ENCODE peak calls at places on chromosomes 4 and X, in eight cellular contexts. One of them, this sample, is unnamed.

GRCh38 chr4:167290684-167291083 is 56.4 kb upstream of the SPOCK3 start:
- DNase-seq in ACHN: peak; percentile 26
- DNase-seq in GF-D8: no peak
- DNase-seq in stimulated activated CD4-positive, alpha-beta T cell treated with anti-CD3 and anti-CD28 coated beads, Interleukin-1b, Interleukin-23, amount 100 ng/mL, for 48 hours: no peak
- DNase-seq in HTR-8/SVneo: peak; percentile 12
- DNase-seq in germinal center: no peak
- DNase-seq in fibroblast of the aortic adventitia: peak; percentile 66
- DNase-seq in ureter: no peak
- DNase-seq in this sample: peak; percentile 7

GRCh38 chr4:39054497-39054896 is 7.5 kb upstream of the KLHL5 start:
- DNase-seq in HTR-8/SVneo: no peak
- DNase-seq in stimulated activated CD4-positive, alpha-beta T cell treated with anti-CD3 and anti-CD28 coated beads, Interleukin-1b, Interleukin-23, amount 100 ng/mL, for 48 hours: no peak
- DNase-seq in ureter: no peak
- DNase-seq in GF-D8: no peak
- DNase-seq in germinal center: no peak
- DNase-seq in ACHN: no peak
- DNase-seq in fibroblast of the aortic adventitia: no peak
- DNase-seq in this sample: no peak

GRCh38 chr4:78057135-78057599 is at the start of gene FRAS1:
- DNase-seq in HTR-8/SVneo: peak; percentile 3
- DNase-seq in ACHN: peak; percentile 54
- DNase-seq in germinal center: peak; percentile 19
- DNase-seq in stimulated activated CD4-positive, alpha-beta T cell treated with anti-CD3 and anti-CD28 coated beads, Interleukin-1b, Interleukin-23, amount 100 ng/mL, for 48 hours: no peak
- DNase-seq in ureter: peak; percentile 44
- DNase-seq in fibroblast of the aortic adventitia: no peak
- DNase-seq in GF-D8: no peak
- DNase-seq in this sample: no peak

GRCh38 chrX:48456628-48457027 is 13.4 kb downstream of the SLC38A5 start:
- DNase-seq in ACHN: no peak
- DNase-seq in fibroblast of the aortic adventitia: no peak
- DNase-seq in ureter: no peak
- DNase-seq in HTR-8/SVneo: no peak
- DNase-seq in GF-D8: no peak
- DNase-seq in germinal center: no peak
- DNase-seq in stimulated activated CD4-positive, alpha-beta T cell treated with anti-CD3 and anti-CD28 coated beads, Interleukin-1b, Interleukin-23, amount 100 ng/mL, for 48 hours: no peak
- DNase-seq in this sample: no peak

GRCh38 chrX:100975212-100975611 is 5.7 kb downstream of the ARL13A start:
- DNase-seq in HTR-8/SVneo: no peak
- DNase-seq in GF-D8: no peak
- DNase-seq in ACHN: no peak
- DNase-seq in fibroblast of the aortic adventitia: peak; percentile 22
- DNase-seq in stimulated activated CD4-positive, alpha-beta T cell treated with anti-CD3 and anti-CD28 coated beads, Interleukin-1b, Interleukin-23, amount 100 ng/mL, for 48 hours: no peak
- DNase-seq in ureter: no peak
- DNase-seq in germinal center: no peak
- DNase-seq in this sample: no peak

GRCh38 chrX:103586314-103586646 is 965 bp downstream of the TCEAL4 start:
- DNase-seq in germinal center: no peak
- DNase-seq in ACHN: no peak
- DNase-seq in HTR-8/SVneo: no peak
- DNase-seq in GF-D8: no peak
- DNase-seq in ureter: peak; percentile 55
- DNase-seq in fibroblast of the aortic adventitia: peak; percentile 10
- DNase-seq in stimulated activated CD4-positive, alpha-beta T cell treated with anti-CD3 and anti-CD28 coated beads, Interleukin-1b, Interleukin-23, amount 100 ng/mL, for 48 hours: no peak
- DNase-seq in this sample: no peak

GRCh38 chr4:83852085-83852451 is 316.2 kb downstream of the GPAT3 start:
- DNase-seq in GF-D8: no peak
- DNase-seq in ureter: no peak
- DNase-seq in fibroblast of the aortic adventitia: peak; percentile 71
- DNase-seq in ACHN: peak; percentile 50
- DNase-seq in germinal center: no peak
- DNase-seq in HTR-8/SVneo: no peak
- DNase-seq in stimulated activated CD4-positive, alpha-beta T cell treated with anti-CD3 and anti-CD28 coated beads, Interleukin-1b, Interleukin-23, amount 100 ng/mL, for 48 hours: no peak
- DNase-seq in this sample: peak; percentile 41

GRCh38 chrX:71533850-71534515 is 1.1 kb downstream of the OGT start:
- DNase-seq in HTR-8/SVneo: no peak
- DNase-seq in stimulated activated CD4-positive, alpha-beta T cell treated with anti-CD3 and anti-CD28 coated beads, Interleukin-1b, Interleukin-23, amount 100 ng/mL, for 48 hours: peak; percentile 49
- DNase-seq in ureter: peak; percentile 45
- DNase-seq in ACHN: peak; percentile 37
- DNase-seq in GF-D8: no peak
- DNase-seq in germinal center: peak; percentile 8
- DNase-seq in fibroblast of the aortic adventitia: peak; percentile 57
- DNase-seq in this sample: no peak

GRCh38 chrX:155334486-155335316 is at the start of gene CLIC2:
- DNase-seq in ACHN: no peak
- DNase-seq in HTR-8/SVneo: no peak
- DNase-seq in GF-D8: peak; percentile 77
- DNase-seq in ureter: no peak
- DNase-seq in stimulated activated CD4-positive, alpha-beta T cell treated with anti-CD3 and anti-CD28 coated beads, Interleukin-1b, Interleukin-23, amount 100 ng/mL, for 48 hours: peak; percentile 1
- DNase-seq in fibroblast of the aortic adventitia: peak; percentile 93
- DNase-seq in germinal center: no peak
- DNase-seq in this sample: no peak

GRCh38 chrX:30262763-30263162 is 15.8 kb downstream of the MAGEB1 start:
- DNase-seq in ACHN: no peak
- DNase-seq in stimulated activated CD4-positive, alpha-beta T cell treated with anti-CD3 and anti-CD28 coated beads, Interleukin-1b, Interleukin-23, amount 100 ng/mL, for 48 hours: no peak
- DNase-seq in germinal center: no peak
- DNase-seq in ureter: no peak
- DNase-seq in HTR-8/SVneo: no peak
- DNase-seq in GF-D8: no peak
- DNase-seq in fibroblast of the aortic adventitia: no peak
- DNase-seq in this sample: no peak

GRCh38 chr4:174828845-174829701 is at the start of gene GLRA3:
- DNase-seq in HTR-8/SVneo: peak; percentile 48
- DNase-seq in GF-D8: no peak
- DNase-seq in germinal center: peak; percentile 74
- DNase-seq in stimulated activated CD4-positive, alpha-beta T cell treated with anti-CD3 and anti-CD28 coated beads, Interleukin-1b, Interleukin-23, amount 100 ng/mL, for 48 hours: peak; percentile 4
- DNase-seq in fibroblast of the aortic adventitia: peak; percentile 37
- DNase-seq in ureter: no peak
- DNase-seq in ACHN: peak; percentile 35
- DNase-seq in this sample: no peak

GRCh38 chr4:182533948-182534347 is 290.7 kb downstream of the TENM3 start:
- DNase-seq in HTR-8/SVneo: no peak
- DNase-seq in stimulated activated CD4-positive, alpha-beta T cell treated with anti-CD3 and anti-CD28 coated beads, Interleukin-1b, Interleukin-23, amount 100 ng/mL, for 48 hours: no peak
- DNase-seq in germinal center: no peak
- DNase-seq in GF-D8: no peak
- DNase-seq in fibroblast of the aortic adventitia: peak; percentile 5
- DNase-seq in ACHN: no peak
- DNase-seq in ureter: no peak
- DNase-seq in this sample: no peak

GRCh38 chr4:136562842-136563241 is 969.5 kb downstream of the PCDH18 start:
- DNase-seq in ACHN: peak; percentile 14
- DNase-seq in HTR-8/SVneo: peak; percentile 2
- DNase-seq in GF-D8: no peak
- DNase-seq in stimulated activated CD4-positive, alpha-beta T cell treated with anti-CD3 and anti-CD28 coated beads, Interleukin-1b, Interleukin-23, amount 100 ng/mL, for 48 hours: no peak
- DNase-seq in fibroblast of the aortic adventitia: peak; percentile 4
- DNase-seq in germinal center: no peak
- DNase-seq in ureter: no peak
- DNase-seq in this sample: no peak

GRCh38 chrX:10103023-10103422 is 53.8 kb upstream of the CLCN4 start:
- DNase-seq in HTR-8/SVneo: no peak
- DNase-seq in ureter: no peak
- DNase-seq in germinal center: no peak
- DNase-seq in GF-D8: no peak
- DNase-seq in stimulated activated CD4-positive, alpha-beta T cell treated with anti-CD3 and anti-CD28 coated beads, Interleukin-1b, Interleukin-23, amount 100 ng/mL, for 48 hours: no peak
- DNase-seq in ACHN: peak; percentile 47
- DNase-seq in fibroblast of the aortic adventitia: no peak
- DNase-seq in this sample: no peak

GRCh38 chrX:10884246-10884645 is 226.9 kb upstream of the HCCS start:
- DNase-seq in GF-D8: no peak
- DNase-seq in HTR-8/SVneo: no peak
- DNase-seq in ACHN: no peak
- DNase-seq in germinal center: no peak
- DNase-seq in stimulated activated CD4-positive, alpha-beta T cell treated with anti-CD3 and anti-CD28 coated beads, Interleukin-1b, Interleukin-23, amount 100 ng/mL, for 48 hours: no peak
- DNase-seq in fibroblast of the aortic adventitia: peak; percentile 79
- DNase-seq in ureter: no peak
- DNase-seq in this sample: no peak

GRCh38 chr4:139956436-139957107 is 197.4 kb downstream of the MAML3 start:
- DNase-seq in fibroblast of the aortic adventitia: peak; percentile 55
- DNase-seq in GF-D8: no peak
- DNase-seq in germinal center: no peak
- DNase-seq in stimulated activated CD4-positive, alpha-beta T cell treated with anti-CD3 and anti-CD28 coated beads, Interleukin-1b, Interleukin-23, amount 100 ng/mL, for 48 hours: no peak
- DNase-seq in ACHN: no peak
- DNase-seq in ureter: no peak
- DNase-seq in HTR-8/SVneo: no peak
- DNase-seq in this sample: no peak

GRCh38 chrX:125090046-125090445 is 229.6 kb upstream of the TEX13C start:
- DNase-seq in GF-D8: no peak
- DNase-seq in ACHN: no peak
- DNase-seq in stimulated activated CD4-positive, alpha-beta T cell treated with anti-CD3 and anti-CD28 coated beads, Interleukin-1b, Interleukin-23, amount 100 ng/mL, for 48 hours: no peak
- DNase-seq in HTR-8/SVneo: no peak
- DNase-seq in germinal center: no peak
- DNase-seq in ureter: no peak
- DNase-seq in fibroblast of the aortic adventitia: no peak
- DNase-seq in this sample: no peak

GRCh38 chrX:115147220-115147619 is 42.0 kb upstream of the RBMXL3 start:
- DNase-seq in HTR-8/SVneo: peak; percentile 1
- DNase-seq in GF-D8: no peak
- DNase-seq in ureter: no peak
- DNase-seq in fibroblast of the aortic adventitia: peak; percentile 50
- DNase-seq in ACHN: peak; percentile 6
- DNase-seq in stimulated activated CD4-positive, alpha-beta T cell treated with anti-CD3 and anti-CD28 coated beads, Interleukin-1b, Interleukin-23, amount 100 ng/mL, for 48 hours: no peak
- DNase-seq in germinal center: no peak
- DNase-seq in this sample: peak; percentile 2

GRCh38 chrX:47854474-47854873 is 17.8 kb downstream of the ZNF81 start:
- DNase-seq in GF-D8: no peak
- DNase-seq in ACHN: peak; percentile 0
- DNase-seq in germinal center: no peak
- DNase-seq in fibroblast of the aortic adventitia: peak; percentile 47
- DNase-seq in HTR-8/SVneo: no peak
- DNase-seq in stimulated activated CD4-positive, alpha-beta T cell treated with anti-CD3 and anti-CD28 coated beads, Interleukin-1b, Interleukin-23, amount 100 ng/mL, for 48 hours: no peak
- DNase-seq in ureter: no peak
- DNase-seq in this sample: no peak

GRCh38 chr4:165207016-165207430 is 338 bp upstream of the KLHL2 start:
- DNase-seq in germinal center: peak; percentile 32
- DNase-seq in GF-D8: no peak
- DNase-seq in stimulated activated CD4-positive, alpha-beta T cell treated with anti-CD3 and anti-CD28 coated beads, Interleukin-1b, Interleukin-23, amount 100 ng/mL, for 48 hours: peak; percentile 10
- DNase-seq in ACHN: peak; percentile 26
- DNase-seq in fibroblast of the aortic adventitia: peak; percentile 33
- DNase-seq in HTR-8/SVneo: peak; percentile 28
- DNase-seq in ureter: no peak
- DNase-seq in this sample: no peak

GRCh38 chr4:101774807-101775206 is 15.7 kb upstream of the BANK1 start:
- DNase-seq in stimulated activated CD4-positive, alpha-beta T cell treated with anti-CD3 and anti-CD28 coated beads, Interleukin-1b, Interleukin-23, amount 100 ng/mL, for 48 hours: no peak
- DNase-seq in germinal center: no peak
- DNase-seq in ACHN: no peak
- DNase-seq in HTR-8/SVneo: no peak
- DNase-seq in fibroblast of the aortic adventitia: peak; percentile 79
- DNase-seq in ureter: no peak
- DNase-seq in GF-D8: no peak
- DNase-seq in this sample: no peak

GRCh38 chr4:140213116-140213515 is 59.1 kb upstream of the MAML3 start:
- DNase-seq in HTR-8/SVneo: no peak
- DNase-seq in stimulated activated CD4-positive, alpha-beta T cell treated with anti-CD3 and anti-CD28 coated beads, Interleukin-1b, Interleukin-23, amount 100 ng/mL, for 48 hours: no peak
- DNase-seq in GF-D8: no peak
- DNase-seq in ACHN: no peak
- DNase-seq in germinal center: no peak
- DNase-seq in ureter: no peak
- DNase-seq in fibroblast of the aortic adventitia: peak; percentile 12
- DNase-seq in this sample: no peak

GRCh38 chr4:1446502-1447153 is 40.4 kb upstream of the NKX1-1 start:
- DNase-seq in ureter: no peak
- DNase-seq in fibroblast of the aortic adventitia: no peak
- DNase-seq in germinal center: no peak
- DNase-seq in ACHN: no peak
- DNase-seq in stimulated activated CD4-positive, alpha-beta T cell treated with anti-CD3 and anti-CD28 coated beads, Interleukin-1b, Interleukin-23, amount 100 ng/mL, for 48 hours: no peak
- DNase-seq in GF-D8: no peak
- DNase-seq in HTR-8/SVneo: no peak
- DNase-seq in this sample: no peak

GRCh38 chrX:115350696-115351408 is 61.3 kb downstream of the LUZP4 start:
- DNase-seq in ureter: no peak
- DNase-seq in fibroblast of the aortic adventitia: no peak
- DNase-seq in HTR-8/SVneo: no peak
- DNase-seq in germinal center: no peak
- DNase-seq in GF-D8: no peak
- DNase-seq in stimulated activated CD4-positive, alpha-beta T cell treated with anti-CD3 and anti-CD28 coated beads, Interleukin-1b, Interleukin-23, amount 100 ng/mL, for 48 hours: no peak
- DNase-seq in ACHN: no peak
- DNase-seq in this sample: no peak

GRCh38 chr4:38065181-38065580 is 105.0 kb downstream of the PTTG2 start:
- DNase-seq in GF-D8: no peak
- DNase-seq in stimulated activated CD4-positive, alpha-beta T cell treated with anti-CD3 and anti-CD28 coated beads, Interleukin-1b, Interleukin-23, amount 100 ng/mL, for 48 hours: no peak
- DNase-seq in ureter: no peak
- DNase-seq in germinal center: no peak
- DNase-seq in fibroblast of the aortic adventitia: peak; percentile 69
- DNase-seq in ACHN: no peak
- DNase-seq in HTR-8/SVneo: no peak
- DNase-seq in this sample: no peak

GRCh38 chr4:108738307-108738706 is 24.5 kb downstream of the ETNPPL start:
- DNase-seq in germinal center: no peak
- DNase-seq in HTR-8/SVneo: no peak
- DNase-seq in stimulated activated CD4-positive, alpha-beta T cell treated with anti-CD3 and anti-CD28 coated beads, Interleukin-1b, Interleukin-23, amount 100 ng/mL, for 48 hours: no peak
- DNase-seq in ureter: no peak
- DNase-seq in ACHN: no peak
- DNase-seq in fibroblast of the aortic adventitia: no peak
- DNase-seq in GF-D8: no peak
- DNase-seq in this sample: no peak

GRCh38 chrX:320126-320783 is 1.7 kb upstream of the GTPBP6 start:
- DNase-seq in ureter: peak; percentile 45
- DNase-seq in ACHN: no peak
- DNase-seq in stimulated activated CD4-positive, alpha-beta T cell treated with anti-CD3 and anti-CD28 coated beads, Interleukin-1b, Interleukin-23, amount 100 ng/mL, for 48 hours: no peak
- DNase-seq in HTR-8/SVneo: no peak
- DNase-seq in fibroblast of the aortic adventitia: no peak
- DNase-seq in germinal center: no peak
- DNase-seq in GF-D8: no peak
- DNase-seq in this sample: no peak

This sample was measured in HCT116.